ENCODE peak calls at places on chromosome 15, in nine cellular contexts. O, E, Y, P, D, N, K, X and C are unnamed samples.

GRCh38 chr15:41870689-41871081 is 23.2 kb downstream of the SPTBN5 start:
- DNase-seq in N (no peak), X (no peak), E (no peak), P (no peak), D (no peak), K (no peak), O (no peak), Y (peak; percentile 60), C (no peak)

GRCh38 chr15:27086146-27086545 is 115.2 kb downstream of the GABRG3 start:
- DNase-seq in E (no peak), X (no peak), P (no peak), K (no peak), D (no peak), N (no peak), O (no peak), Y (no peak), C (no peak)

GRCh38 chr15:77266708-77267387 is 153.1 kb downstream of the PEAK1 start:
- DNase-seq in Y (peak; percentile 77), O (no peak), P (no peak), E (no peak), N (no peak), D (no peak), K (no peak), X (no peak), C (no peak)

GRCh38 chr15:99249270-99249817 is at the start of gene TTC23:
- DNase-seq in O (no peak), E (no peak), Y (peak; percentile 90), N (no peak), X (peak; percentile 40), D (no peak), K (peak; percentile 50), P (no peak), C (no peak)

GRCh38 chr15:101615986-101616848 is 36.0 kb downstream of the TM2D3 start:
- DNase-seq in P (peak; percentile 80), E (peak; percentile 87), O (peak; percentile 56), X (peak; percentile 47), Y (peak; percentile 88), K (peak; percentile 20), N (peak; percentile 88), D (no peak), C (peak; percentile 60)

GRCh38 chr15:59333401-59334062 is 39.1 kb downstream of the MYO1E start:
- DNase-seq in N (no peak), X (no peak), E (no peak), D (no peak), Y (no peak), P (no peak), O (no peak), K (no peak), C (no peak)

GRCh38 chr15:31517711-31518110 is 191.1 kb downstream of the KLF13 start:
- DNase-seq in K (no peak), N (no peak), D (no peak), O (no peak), X (no peak), E (no peak), Y (no peak), P (no peak), C (no peak)

GRCh38 chr15:66006986-66007385 is 137.7 kb downstream of the RAB11A start:
- DNase-seq in K (no peak), P (no peak), N (peak; percentile 15), O (no peak), E (no peak), D (no peak), X (no peak), Y (peak; percentile 40), C (no peak)

GRCh38 chr15:46591462-46591861 is 956.6 kb downstream of the SQOR start:
- DNase-seq in P (no peak), E (no peak), N (no peak), K (no peak), O (no peak), D (no peak), Y (no peak), X (no peak), C (no peak)

GRCh38 chr15:88636654-88637053 is 2.2 kb upstream of the ISG20 start:
- DNase-seq in X (no peak), P (no peak), K (no peak), Y (no peak), D (no peak), E (no peak), N (no peak), O (no peak), C (no peak)

GRCh38 chr15:98881526-98882517 is 125.8 kb downstream of the PGPEP1L start:
- DNase-seq in O (no peak), P (no peak), N (no peak), K (no peak), X (no peak), Y (peak; percentile 68), E (no peak), D (peak; percentile 76), C (no peak)

GRCh38 chr15:60083318-60083717 is 79.2 kb downstream of the FOXB1 start:
- DNase-seq in Y (no peak), N (no peak), X (no peak), E (no peak), P (no peak), D (no peak), K (no peak), O (no peak), C (no peak)

DNA sequence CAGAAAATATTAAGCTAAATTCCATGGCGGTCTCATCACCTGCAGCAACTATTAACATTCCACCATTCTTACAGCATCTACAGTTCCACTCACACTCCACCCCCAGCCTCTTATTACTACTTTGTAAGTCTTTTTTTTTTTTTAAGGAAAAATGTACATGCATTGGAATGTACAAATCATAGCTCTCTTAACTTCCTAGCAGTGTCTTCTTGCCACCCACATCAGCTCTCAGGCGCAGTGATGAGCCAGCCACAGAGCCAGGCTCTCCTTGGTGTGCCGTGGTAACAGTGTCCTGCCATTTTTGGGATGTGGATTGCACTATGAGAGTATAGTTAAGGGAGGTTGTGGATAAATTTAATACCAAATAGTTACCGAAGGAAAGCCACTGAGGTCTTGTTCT is 17.8 kb downstream of the ABHD17C start:
- DNase-seq in Y (no peak), E (no peak), K (no peak), O (no peak), X (no peak), P (no peak), N (no peak), D (no peak), C (no peak)
- H3K4me3 ChIP-seq in Y (no peak overlapping the region), E (no peak overlapping the region), K (no peak overlapping the region), O (no peak overlapping the region), X (no peak overlapping the region), P (no peak overlapping the region), N (no peak overlapping the region), D (no peak overlapping the region), C (no peak overlapping the region)

GRCh38 chr15:49900836-49901235 is 218.2 kb downstream of the ATP8B4 start:
- DNase-seq in P (no peak), N (no peak), Y (no peak), E (no peak), D (no peak), O (no peak), X (no peak), K (no peak), C (no peak)
- H3K27ac ChIP-seq in P (no peak overlapping the region), N (no peak overlapping the region), Y (no peak overlapping the region), E (no peak overlapping the region), D (no peak overlapping the region), O (peak overlapping the region; percentile 55), X (no peak overlapping the region), K (peak overlapping the region; percentile 63), C (peak overlapping the region; percentile 76)

GRCh38 chr15:85581495-85581894 is 201.1 kb downstream of the AKAP13 start:
- DNase-seq in P (peak; percentile 80), Y (peak; percentile 53), E (peak; percentile 83), D (no peak), X (no peak), O (peak; percentile 58), N (peak; percentile 8), K (peak; percentile 52), C (peak; percentile 84)
- H3K4me3 ChIP-seq in P (no peak overlapping the region), Y (no peak overlapping the region), E (peak overlapping the region; percentile 88), D (no peak overlapping the region), X (no peak overlapping the region), O (peak overlapping the region; percentile 35), N (peak overlapping the region; percentile 50), K (peak overlapping the region; percentile 28), C (no peak overlapping the region)

DNA sequence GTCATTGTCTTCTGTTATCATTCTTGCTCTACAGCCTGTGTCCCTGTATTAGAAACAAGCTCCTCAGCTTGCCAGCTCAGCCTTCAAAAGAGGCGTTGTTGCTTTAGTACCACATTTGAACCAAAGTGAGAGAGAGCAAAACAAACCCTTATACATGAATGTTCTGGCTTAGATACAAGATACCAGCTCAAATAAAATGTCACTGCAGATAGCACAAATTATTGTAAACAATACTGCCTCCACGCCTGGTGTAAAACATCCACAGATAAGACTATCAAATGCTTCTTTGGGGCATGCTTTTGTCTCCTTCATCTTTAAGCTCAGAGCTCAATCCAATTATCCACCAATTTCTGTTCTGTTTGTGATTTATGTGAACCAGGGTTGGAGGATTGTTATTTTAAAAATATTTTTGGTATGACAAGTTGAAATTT is 403.6 kb upstream of the CDIN1 start:
- DNase-seq in O (no peak), D (no peak), E (no peak), X (no peak), K (no peak), N (no peak), Y (no peak), P (no peak), C (no peak)
- H3K27ac ChIP-seq in O (no peak overlapping the region), D (no peak overlapping the region), E (no peak overlapping the region), X (no peak overlapping the region), K (no peak overlapping the region), N (no peak overlapping the region), Y (no peak overlapping the region), P (no peak overlapping the region), C (no peak overlapping the region)

GRCh38 chr15:33195283-33195682 is 769 bp upstream of the FMN1 start:
- DNase-seq in E (no peak), X (no peak), K (no peak), Y (no peak), N (no peak), O (no peak), P (no peak), D (no peak), C (no peak)
- H3K4me3 ChIP-seq in E (peak overlapping the region; percentile 86), X (peak overlapping the region; percentile 26), K (peak overlapping the region; percentile 49), Y (peak overlapping the region; percentile 36), N (peak overlapping the region; percentile 53), O (peak overlapping the region; percentile 56), P (peak overlapping the region; percentile 33), D (peak overlapping the region; percentile 63), C (peak overlapping the region; percentile 55)